ENCODE peak calls at places on chromosomes 1 and 21, in ten cellular contexts. M, X, C, Q, G, Y, T, V, D and H are unnamed samples.

GRCh38 chr1:30660241-30660640 is 63.1 kb downstream of the MATN1 start:
- DNase-seq in M (no peak), X (no peak), C (no peak), Q (no peak), G (no peak), Y (no peak), T (no peak), V (no peak), D (no peak), H (no peak)

GRCh38 chr1:2881556-2881955 is 80.1 kb upstream of the TTC34 start:
- DNase-seq in M (no peak), X (no peak), C (no peak), Q (no peak), G (no peak), Y (no peak), T (no peak), V (no peak), D (no peak), H (no peak)

GRCh38 chr1:46202975-46203737 is at the start of gene LURAP1:
- DNase-seq in M (peak; percentile 93), X (peak; percentile 68), C (no peak), Q (peak; percentile 66), G (no peak), Y (peak; percentile 70), T (no peak), V (peak; percentile 61), D (peak; percentile 86), H (no peak)

GRCh38 chr1:209646558-209646957 is 5.7 kb downstream of the LAMB3 start:
- DNase-seq in M (no peak), X (peak; percentile 37), C (no peak), Q (peak; percentile 40), G (no peak), Y (no peak), T (no peak), V (no peak), D (peak; percentile 75), H (no peak)

GRCh38 chr1:19435851-19436465 is 49.4 kb downstream of the CAPZB start:
- DNase-seq in M (no peak), X (peak; percentile 74), C (no peak), Q (peak; percentile 84), G (no peak), Y (no peak), T (no peak), V (no peak), D (peak; percentile 83), H (no peak)

GRCh38 chr1:72837781-72838180 is 555.4 kb upstream of the NEGR1 start:
- DNase-seq in M (no peak), X (no peak), C (no peak), Q (no peak), G (no peak), Y (no peak), T (no peak), V (no peak), D (no peak), H (no peak)

GRCh38 chr1:32997381-32997891 is 32.8 kb upstream of the RNF19B start:
- DNase-seq in M (no peak), X (peak; percentile 84), C (no peak), Q (peak; percentile 93), G (no peak), Y (no peak), T (no peak), V (no peak), D (peak; percentile 92), H (no peak)

GRCh38 chr1:235852887-235853286 is 13.8 kb downstream of the LYST start:
- DNase-seq in M (no peak), X (peak; percentile 21), C (no peak), Q (peak; percentile 4), G (no peak), Y (no peak), T (no peak), V (no peak), D (peak; percentile 42), H (no peak)

GRCh38 chr21:25338415-25338814 is 268.9 kb downstream of the MRPL39 start:
- DNase-seq in M (no peak), X (no peak), C (no peak), Q (no peak), G (no peak), Y (no peak), T (no peak), V (no peak), D (no peak), H (no peak)

GRCh38 chr1:10421637-10422036 is 8.6 kb upstream of the CENPS start:
- DNase-seq in M (no peak), X (no peak), C (no peak), Q (no peak), G (no peak), Y (no peak), T (no peak), V (no peak), D (no peak), H (no peak)

GRCh38 chr1:244226440-244226839 is 175.4 kb downstream of the ZBTB18 start:
- DNase-seq in M (no peak), X (peak; percentile 54), C (no peak), Q (peak; percentile 59), G (peak; percentile 64), Y (no peak), T (no peak), V (no peak), D (peak; percentile 39), H (no peak)

GRCh38 chr1:47424336-47424982 is 8.4 kb downstream of the FOXE3 start:
- DNase-seq in M (no peak), X (peak; percentile 60), C (no peak), Q (peak; percentile 62), G (peak; percentile 41), Y (peak; percentile 61), T (no peak), V (no peak), D (peak; percentile 61), H (no peak)

GRCh38 chr1:7050751-7051665 is 265.8 kb downstream of the CAMTA1 start:
- DNase-seq in M (peak; percentile 29), X (no peak), C (no peak), Q (no peak), G (no peak), Y (no peak), T (no peak), V (no peak), D (no peak), H (peak; percentile 33)
- TF ChIP-seq CTCF in M (no peak), X (no peak), C (no peak), Q (no peak), G (no peak), Y (no peak), T (no peak), V (no peak), D (no peak), H (no peak)

GRCh38 chr1:96845464-96845863 is 123.9 kb downstream of the PTBP2 start:
- DNase-seq in M (no peak), X (no peak), C (no peak), Q (peak; percentile 40), G (peak; percentile 62), Y (peak; percentile 51), T (no peak), V (no peak), D (peak; percentile 22), H (no peak)
- TF ChIP-seq CTCF in M (no peak), X (peak; percentile 54), C (peak; percentile 47), Q (peak; percentile 64), G (peak; percentile 79), Y (peak; percentile 91), T (peak; percentile 47), V (peak; percentile 69), D (peak; percentile 55), H (peak; percentile 24)

DNA sequence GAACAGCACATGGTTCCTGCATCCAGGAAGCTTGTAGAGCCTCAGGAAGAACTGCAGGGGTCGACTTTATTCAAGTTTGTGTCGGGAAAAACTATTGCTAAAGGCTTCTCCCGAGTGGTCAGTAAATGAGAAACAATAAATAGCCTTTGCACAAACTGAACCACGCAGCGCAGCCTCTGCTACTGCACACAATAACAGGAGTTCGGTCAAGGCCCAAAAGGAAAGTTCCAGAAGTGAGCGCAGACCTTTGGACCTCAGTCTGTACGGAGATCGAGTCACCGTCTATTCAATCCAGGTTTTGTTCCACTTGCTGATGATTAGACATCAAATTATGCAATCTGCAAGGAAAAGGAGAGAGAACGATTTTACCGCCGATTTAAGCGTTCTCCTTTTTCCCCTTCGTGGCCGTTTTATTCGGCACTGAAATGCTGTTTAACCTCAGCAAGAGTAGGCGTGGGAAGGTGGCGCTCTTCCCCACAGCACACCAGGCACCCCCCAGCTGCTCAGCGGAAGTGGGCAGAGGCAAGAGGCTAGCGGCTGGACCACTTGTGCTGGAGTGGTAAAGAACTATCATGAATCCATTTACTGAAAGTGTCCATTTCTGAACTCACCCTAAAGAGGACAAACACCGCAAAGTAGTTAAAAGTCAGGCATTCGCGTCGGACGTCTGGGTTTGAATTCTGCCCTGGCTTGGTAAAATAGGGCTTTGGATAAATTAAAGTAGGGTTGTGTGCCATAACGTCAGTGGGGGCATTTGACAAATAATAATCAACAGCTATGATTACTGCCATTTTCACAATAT is 6.1 kb upstream of the LHX8 start:
- DNase-seq in M (peak; percentile 73), X (no peak), C (no peak), Q (no peak), G (no peak), Y (no peak), T (no peak), V (no peak), D (no peak), H (no peak)
- TF ChIP-seq CTCF in M (no peak), X (no peak), C (no peak), Q (no peak), G (no peak), Y (no peak), T (no peak), V (no peak), D (no peak), H (no peak)

GRCh38 chr21:45747802-45748445 is 104.4 kb downstream of the PCBP3 start:
- DNase-seq in M (peak; percentile 80), X (peak; percentile 37), C (no peak), Q (peak; percentile 41), G (no peak), Y (no peak), T (no peak), V (peak; percentile 43), D (peak; percentile 62), H (no peak)

GRCh38 chr21:45747233-45747766 is 103.8 kb downstream of the PCBP3 start:
- DNase-seq in M (no peak), X (no peak), C (no peak), Q (no peak), G (no peak), Y (no peak), T (no peak), V (no peak), D (no peak), H (no peak)

GRCh38 chr21:45750924-45751323 is 107.4 kb downstream of the PCBP3 start:
- DNase-seq in M (peak; percentile 39), X (no peak), C (no peak), Q (no peak), G (no peak), Y (no peak), T (no peak), V (no peak), D (no peak), H (no peak)

GRCh38 chr21:45749974-45750373 is 106.4 kb downstream of the PCBP3 start:
- DNase-seq in M (peak; percentile 53), X (no peak), C (no peak), Q (no peak), G (no peak), Y (no peak), T (no peak), V (no peak), D (no peak), H (no peak)

DNA sequence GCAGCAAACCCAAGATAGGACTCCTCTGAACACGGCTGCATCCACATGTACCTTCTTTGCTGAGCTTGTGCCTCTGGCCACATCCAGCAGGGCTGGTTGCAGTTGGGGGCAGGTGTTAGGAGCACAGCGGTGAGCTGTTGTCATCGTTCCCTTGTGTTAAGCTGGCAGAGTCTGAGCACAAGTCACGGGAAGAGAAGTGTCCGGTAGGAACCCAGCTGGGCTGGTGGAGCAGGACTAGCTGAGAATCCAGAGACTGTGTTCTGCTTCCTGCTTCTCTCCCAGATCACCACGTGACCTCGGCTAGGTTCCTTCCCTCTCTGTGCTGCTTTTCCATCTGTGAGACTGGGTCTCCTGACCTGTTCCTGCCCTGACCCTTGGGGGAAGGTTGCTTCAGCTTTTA is 105.1 kb downstream of the PCBP3 start:
- DNase-seq in M (peak; percentile 82), X (no peak), C (no peak), Q (no peak), G (no peak), Y (no peak), T (no peak), V (no peak), D (no peak), H (no peak)
- TF ChIP-seq CTCF in M (no peak), X (no peak), C (no peak), Q (no peak), G (no peak), Y (no peak), T (no peak), V (no peak), D (no peak), H (no peak)